ENCODE peak calls at places on chromosomes 6 and 20, in five cellular contexts. R, L, Y, D and X are unnamed samples.

GRCh38 chr20:52103469-52103910 is 88.1 kb downstream of the ZFP64 start:
- DNase-seq in R (no peak), L (peak), Y (no peak), D (no peak), X (no peak)

GRCh38 chr6:35967059-35967769 is 46.3 kb upstream of the SRPK1 start:
- DNase-seq in R (no peak), L (no peak), Y (no peak), D (peak), X (peak)

GRCh38 chr6:157020398-157021266 is 243.5 kb downstream of the ARID1B start:
- DNase-seq in R (no peak), L (peak), Y (no peak), D (no peak), X (peak)

GRCh38 chr6:27288136-27289044 is 23.7 kb downstream of the POM121L2 start:
- DNase-seq in R (no peak), L (no peak), Y (no peak), D (no peak), X (no peak)

GRCh38 chr20:47796952-47797351 is 11.7 kb upstream of the SULF2 start:
- DNase-seq in R (no peak), L (no peak), Y (no peak), D (no peak), X (no peak)

GRCh38 chr6:16737926-16738325 is 23.3 kb downstream of the ATXN1 start:
- DNase-seq in R (no peak), L (peak), Y (no peak), D (no peak), X (no peak)

GRCh38 chr6:26089272-26089671 is 2.0 kb downstream of the HFE start:
- DNase-seq in R (no peak), L (peak), Y (no peak), D (no peak), X (no peak)

GRCh38 chr6:166588691-166589333 is 2.3 kb upstream of the RAMACL start:
- DNase-seq in R (no peak), L (peak), Y (no peak), D (no peak), X (no peak)

GRCh38 chr20:48329676-48330644 is 497.8 kb downstream of the PREX1 start:
- DNase-seq in R (no peak), L (peak), Y (no peak), D (no peak), X (no peak)

GRCh38 chr20:44776977-44777376 is 31.3 kb downstream of the KCNK15 start:
- DNase-seq in R (no peak), L (peak), Y (peak), D (no peak), X (no peak)

GRCh38 chr6:44062771-44063560 is 64.3 kb downstream of the MRPL14 start:
- DNase-seq in R (no peak), L (no peak), Y (no peak), D (no peak), X (peak)

GRCh38 chr6:36793913-36794703 is 45.1 kb downstream of the CPNE5 start:
- DNase-seq in R (peak), L (no peak), Y (no peak), D (no peak), X (peak)

GRCh38 chr20:54004397-54004940 is 65.9 kb downstream of the BCAS1 start:
- DNase-seq in R (no peak), L (no peak), Y (no peak), D (no peak), X (no peak)

GRCh38 chr6:155228549-155229166 is 35.2 kb upstream of the CLDN20 start:
- DNase-seq in R (no peak), L (peak), Y (no peak), D (no peak), X (no peak)

GRCh38 chr20:40724566-40724965 is 35.5 kb upstream of the MAFB start:
- DNase-seq in R (no peak), L (no peak), Y (no peak), D (no peak), X (no peak)

GRCh38 chr6:139538366-139538765 is 163.9 kb upstream of the CITED2 start:
- DNase-seq in R (no peak), L (no peak), Y (no peak), D (no peak), X (no peak)

GRCh38 chr6:108736832-108737231 is 111.4 kb upstream of the ARMC2 start:
- DNase-seq in R (no peak), L (peak), Y (no peak), D (no peak), X (no peak)

GRCh38 chr6:148342146-148343027 is at the start of gene SASH1:
- DNase-seq in R (peak), L (peak), Y (peak), D (peak), X (peak)

GRCh38 chr6:152110878-152111820 is 303.7 kb downstream of the ESR1 start:
- DNase-seq in R (no peak), L (no peak), Y (no peak), D (no peak), X (peak)

GRCh38 chr6:88538130-88538706 is 372.1 kb upstream of the CNR1 start:
- DNase-seq in R (no peak), L (peak), Y (peak), D (no peak), X (no peak)

GRCh38 chr20:35251613-35251940 is 25.1 kb downstream of the MMP24 start:
- DNase-seq in R (no peak), L (no peak), Y (no peak), D (no peak), X (no peak)

GRCh38 chr6:128336436-128337095 is 183.8 kb downstream of the PTPRK start:
- DNase-seq in R (no peak), L (no peak), Y (no peak), D (no peak), X (no peak)

GRCh38 chr6:66772785-66773184 is 1065.8 kb upstream of the EYS start:
- DNase-seq in R (no peak), L (no peak), Y (no peak), D (no peak), X (no peak)

GRCh38 chr6:125745281-125746018 is 4.0 kb upstream of the HEY2 start:
- DNase-seq in R (no peak), L (no peak), Y (no peak), D (no peak), X (no peak)

GRCh38 chr6:105991561-105992314 is 94.4 kb upstream of the PRDM1 start:
- DNase-seq in R (no peak), L (peak), Y (peak), D (no peak), X (peak)

GRCh38 chr6:108746411-108746810 is 101.8 kb upstream of the ARMC2 start:
- DNase-seq in R (no peak), L (no peak), Y (no peak), D (no peak), X (no peak)

GRCh38 chr6:151807513-151808330 is at the start of gene ESR1:
- DNase-seq in R (no peak), L (peak), Y (peak), D (no peak), X (no peak)

GRCh38 chr6:54493138-54493537 is 184.9 kb downstream of the TINAG start:
- DNase-seq in R (no peak), L (peak), Y (no peak), D (peak), X (no peak)

GRCh38 chr6:3139090-3139903 is 18.0 kb downstream of the TUBB2A start:
- DNase-seq in R (no peak), L (peak), Y (no peak), D (peak), X (peak)

GRCh38 chr6:141426400-141426980 is 706.2 kb upstream of the GJE1 start:
- DNase-seq in R (no peak), L (peak), Y (no peak), D (no peak), X (no peak)

GRCh38 chr20:25309395-25310267 is 61.7 kb downstream of the PYGB start:
- DNase-seq in R (peak), L (peak), Y (no peak), D (no peak), X (no peak)

GRCh38 chr6:35007016-35007415 is 118.0 kb downstream of the ANKS1A start:
- DNase-seq in R (no peak), L (no peak), Y (no peak), D (no peak), X (no peak)